ENCODE peak calls at places on chromosomes 16 and 17, in six cellular contexts. I is progenitor cell of endocrine pancreas, H is GM23338, B is lower lobe of right lung, G is coronary artery, T is H9. C is an unnamed sample.

GRCh38 chr17:43175213-43176118 is 4.5 kb downstream of the NBR1 start:
- DNase-seq in I (no peak), B (no peak), H (no peak), G (no peak), T (no peak), C (no peak)

GRCh38 chr16:9033125-9033830 is 58.2 kb upstream of the HAPSTR1 start:
- DNase-seq in T (peak; percentile 68), I (no peak), H (peak; percentile 97), B (no peak), G (no peak), C (peak; percentile 74)

GRCh38 chr17:11506635-11507034 is 91.6 kb upstream of the DNAH9 start:
- DNase-seq in G (no peak), T (peak; percentile 75), H (peak; percentile 1), I (peak; percentile 56), B (no peak), C (peak; percentile 13)

GRCh38 chr17:39915559-39915958 is 2.9 kb downstream of the GSDMB start:
- DNase-seq in G (no peak), T (no peak), I (no peak), B (no peak), H (no peak), C (no peak)

GRCh38 chr17:41801374-41802062 is 10.2 kb downstream of the P3H4 start:
- DNase-seq in T (peak; percentile 92), I (peak; percentile 78), B (peak; percentile 87), G (peak; percentile 83), H (peak; percentile 93), C (peak; percentile 94)

GRCh38 chr17:40903129-40903847 is 18.2 kb upstream of the KRT20 start:
- DNase-seq in T (no peak), H (no peak), B (no peak), I (no peak), G (no peak), C (no peak)

GRCh38 chr17:1171953-1172352 is 7.8 kb downstream of the ABR start:
- DNase-seq in I (no peak), T (no peak), B (no peak), H (no peak), G (no peak), C (no peak)

GRCh38 chr17:17834974-17835373 is 1.8 kb downstream of the SREBF1 start:
- DNase-seq in I (no peak), T (no peak), H (no peak), G (no peak), B (no peak), C (no peak)

GRCh38 chr16:2663553-2664521 is 18.5 kb upstream of the KCTD5 start:
- DNase-seq in B (no peak), I (no peak), G (no peak), T (no peak), H (no peak), C (no peak)

GRCh38 chr17:58822148-58823050 is 66.7 kb downstream of the PPM1E start:
- DNase-seq in G (no peak), T (no peak), H (no peak), B (no peak), I (no peak), C (no peak)

GRCh38 chr17:48992433-48992832 is 4.8 kb upstream of the IGF2BP1 start:
- DNase-seq in T (no peak), B (no peak), H (no peak), G (no peak), I (no peak), C (no peak)

GRCh38 chr17:48993305-48993704 is 3.9 kb upstream of the IGF2BP1 start:
- DNase-seq in T (no peak), G (no peak), B (no peak), I (no peak), H (no peak), C (no peak)

GRCh38 chr17:48985436-48986245 is 11.5 kb upstream of the IGF2BP1 start:
- DNase-seq in G (peak; percentile 2), T (peak; percentile 24), H (no peak), B (no peak), I (no peak), C (no peak)

GRCh38 chr17:48990882-48991357 is 6.3 kb upstream of the IGF2BP1 start:
- DNase-seq in G (peak; percentile 3), T (peak; percentile 41), H (peak; percentile 63), B (no peak), I (no peak), C (no peak)

GRCh38 chr17:48989100-48989499 is 8.1 kb upstream of the IGF2BP1 start:
- DNase-seq in H (no peak), B (no peak), I (no peak), T (peak; percentile 4), G (no peak), C (no peak)
- TF ChIP-seq CTCF in H (no peak), B (no peak), I (no peak), T (no peak), G (no peak), C (no peak)

GRCh38 chr16:56607675-56608042 is 725 bp upstream of the MT2A start:
- DNase-seq in I (no peak), G (no peak), H (no peak), T (no peak), B (no peak), C (no peak)

GRCh38 chr16:56606688-56607618 is 1.4 kb upstream of the MT2A start:
- DNase-seq in I (no peak), G (peak; percentile 95), T (no peak), H (peak; percentile 40), B (peak; percentile 81), C (no peak)

GRCh38 chr16:56608876-56609462 is 585 bp downstream of the MT2A start:
- DNase-seq in T (no peak), B (no peak), G (no peak), H (no peak), I (no peak), C (no peak)

GRCh38 chr16:56609463-56609921 is 1.1 kb downstream of the MT2A start:
- DNase-seq in B (peak; percentile 82), G (no peak), I (no peak), T (no peak), H (no peak), C (no peak)

GRCh38 chr16:56608043-56608875 is at the start of gene MT2A:
- DNase-seq in B (peak; percentile 98), G (peak; percentile 97), H (peak; percentile 93), I (peak; percentile 62), T (peak; percentile 85), C (peak; percentile 89)
- TF ChIP-seq CTCF in B (no peak), G (no peak), H (no peak), I (no peak), T (no peak), C (no peak)

GRCh38 chr16:89071686-89072182 is 21.9 kb upstream of the ACSF3 start:
- DNase-seq in G (no peak), H (no peak), I (no peak), B (no peak), T (no peak), C (no peak)
- TF ChIP-seq CTCF in G (no peak), H (peak; percentile 37), I (no peak), B (no peak), T (peak; percentile 22), C (no peak)

GRCh38 chr17:77899494-77899893 is 59.0 kb upstream of the TNRC6C start:
- DNase-seq in H (no peak), G (no peak), I (no peak), T (no peak), B (no peak), C (no peak)
- TF ChIP-seq CTCF in H (no peak), G (no peak), I (no peak), T (no peak), B (no peak), C (no peak)

DNA sequence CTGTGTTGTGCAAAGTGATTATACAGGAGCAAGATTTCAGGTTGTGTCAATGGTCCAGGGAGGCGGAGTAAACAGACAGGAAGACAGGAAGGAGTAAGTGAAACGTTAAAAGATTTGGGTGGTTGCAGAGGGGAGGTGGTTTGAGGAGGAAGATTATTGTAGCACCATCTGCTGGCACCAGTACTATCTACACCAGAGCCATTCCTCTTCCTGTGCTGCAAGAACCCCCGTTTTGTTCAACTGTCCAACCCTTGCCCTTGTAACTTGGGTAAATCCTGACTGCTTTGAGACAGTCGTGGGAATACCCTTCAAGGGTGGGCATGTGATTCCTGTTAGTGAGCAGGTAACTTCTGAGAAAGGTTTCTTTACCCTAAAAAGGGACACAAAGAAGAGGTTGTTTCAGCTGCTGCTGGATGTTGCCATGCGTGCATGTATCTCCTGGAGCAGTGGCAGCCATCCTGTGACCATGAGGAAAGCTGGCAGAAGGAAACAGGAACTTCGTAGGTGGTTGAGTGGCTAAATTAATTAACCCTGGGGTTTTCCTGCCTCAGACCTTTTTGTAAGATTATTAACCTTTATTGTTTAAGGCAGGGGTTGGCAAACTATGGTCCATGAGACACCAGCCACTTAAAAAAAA is 124.1 kb downstream of the PRKCA start:
- DNase-seq in B (no peak), H (peak; percentile 65), G (no peak), T (peak; percentile 63), I (no peak), C (no peak)
- TF ChIP-seq CTCF in B (no peak), H (peak; percentile 68), G (no peak), T (peak; percentile 62), I (no peak), C (no peak)

GRCh38 chr17:27384261-27384701 is 72.0 kb upstream of the KSR1 start:
- DNase-seq in H (no peak), T (no peak), B (no peak), I (no peak), G (peak; percentile 91), C (no peak)
- TF ChIP-seq CTCF in H (no peak), T (no peak), B (no peak), I (no peak), G (no peak), C (no peak)

C was measured in WTC11.